ENCODE peak calls at places on chromosomes 3 and 15, in six cellular contexts. K is foreskin fibroblast, P is breast epithelium, Q is neural progenitor cell, J is dorsolateral prefrontal cortex, S is PC-9. E is an unnamed sample.
A peak's percentile ranks its signal among the peaks of the same experiment; 100 is the strongest.

GRCh38 chr3:186057594-186057993 is 51.3 kb downstream of the ETV5 start:
- DNase-seq in K (peak; percentile 80), P (no peak), Q (no peak), J (no peak), S (no peak), E (no peak)

GRCh38 chr3:59498995-59499394 is 449.2 kb upstream of the CFAP20DC start:
- DNase-seq in K (no peak), P (no peak), Q (no peak), J (no peak), S (no peak), E (no peak)

GRCh38 chr3:126293370-126294082 is 63.7 kb downstream of the KLF15 start:
- DNase-seq in K (peak; percentile 15), P (peak; percentile 13), Q (no peak), J (no peak), S (no peak), E (no peak)

GRCh38 chr3:152334761-152335160 is 66.0 kb downstream of the MBNL1 start:
- DNase-seq in K (no peak), P (no peak), Q (no peak), J (no peak), S (no peak), E (no peak)

GRCh38 chr15:58537033-58537432 is 105.2 kb downstream of the LIPC start:
- DNase-seq in K (no peak), P (no peak), Q (no peak), J (no peak), S (no peak), E (no peak)

GRCh38 chr15:71411538-71412482 is 296.5 kb downstream of the THSD4 start:
- DNase-seq in K (peak; percentile 74), P (no peak), Q (no peak), J (no peak), S (no peak), E (peak; percentile 7)

GRCh38 chr3:185699927-185700326 is 113.8 kb downstream of the SENP2 start:
- DNase-seq in K (no peak), P (no peak), Q (no peak), J (no peak), S (no peak), E (no peak)

GRCh38 chr15:44719293-44719999 is 8.1 kb downstream of the B2M start:
- DNase-seq in K (peak; percentile 60), P (no peak), Q (no peak), J (no peak), S (no peak), E (no peak)

GRCh38 chr15:69056365-69056764 is 41.9 kb downstream of the NOX5 start:
- DNase-seq in K (peak; percentile 26), P (no peak), Q (no peak), J (no peak), S (peak; percentile 61), E (no peak)

GRCh38 chr3:172607305-172608121 is 84.3 kb upstream of the TNFSF10 start:
- DNase-seq in K (peak; percentile 82), P (no peak), Q (peak; percentile 52), J (no peak), S (peak; percentile 53), E (no peak)

GRCh38 chr15:91855684-91856553 is 2.4 kb downstream of the SLCO3A1 start:
- DNase-seq in K (no peak), P (peak; percentile 19), Q (peak; percentile 68), J (no peak), S (peak; percentile 79), E (no peak)

GRCh38 chr15:80730931-80731330 is 35.8 kb downstream of the ABHD17C start:
- DNase-seq in K (peak; percentile 27), P (no peak), Q (no peak), J (no peak), S (no peak), E (no peak)

GRCh38 chr15:39242345-39242744 is 338.5 kb upstream of the THBS1 start:
- DNase-seq in K (peak; percentile 66), P (peak; percentile 67), Q (no peak), J (no peak), S (peak; percentile 42), E (peak; percentile 12)

GRCh38 chr15:67803996-67804843 is 21.1 kb upstream of the SKOR1 start:
- DNase-seq in K (no peak), P (no peak), Q (peak; percentile 43), J (no peak), S (no peak), E (no peak)

GRCh38 chr15:58475573-58476524 is 44.1 kb downstream of the LIPC start:
- DNase-seq in K (peak; percentile 71), P (no peak), Q (peak; percentile 86), J (no peak), S (peak; percentile 52), E (peak; percentile 18)

GRCh38 chr15:87739866-87740265 is 516.7 kb downstream of the NTRK3 start:
- DNase-seq in K (no peak), P (no peak), Q (no peak), J (no peak), S (no peak), E (no peak)

GRCh38 chr3:64815195-64815627 is 127.4 kb upstream of the ADAMTS9 start:
- DNase-seq in K (peak; percentile 19), P (no peak), Q (no peak), J (no peak), S (no peak), E (no peak)

GRCh38 chr15:67680645-67681044 is 138.1 kb downstream of the MAP2K5 start:
- DNase-seq in K (peak; percentile 25), P (no peak), Q (no peak), J (no peak), S (no peak), E (no peak)

GRCh38 chr3:175716451-175716850 is 857.3 kb downstream of the NAALADL2 start:
- DNase-seq in K (peak; percentile 40), P (no peak), Q (no peak), J (no peak), S (no peak), E (no peak)

GRCh38 chr3:148333091-148333490 is 364.6 kb upstream of the AGTR1 start:
- DNase-seq in K (no peak), P (no peak), Q (no peak), J (no peak), S (peak; percentile 35), E (no peak)

GRCh38 chr3:25229584-25229983 is 198.5 kb upstream of the RARB start:
- DNase-seq in K (no peak), P (no peak), Q (peak; percentile 19), J (no peak), S (no peak), E (no peak)

GRCh38 chr15:65303687-65304392 is 637 bp upstream of the RNU5B-1 start:
- DNase-seq in K (peak; percentile 77), P (peak; percentile 59), Q (peak; percentile 81), J (no peak), S (peak; percentile 63), E (no peak)

GRCh38 chr3:157405457-157405856 is 31.2 kb upstream of the PTX3 start:
- DNase-seq in K (peak; percentile 68), P (no peak), Q (no peak), J (no peak), S (no peak), E (no peak)

DNA sequence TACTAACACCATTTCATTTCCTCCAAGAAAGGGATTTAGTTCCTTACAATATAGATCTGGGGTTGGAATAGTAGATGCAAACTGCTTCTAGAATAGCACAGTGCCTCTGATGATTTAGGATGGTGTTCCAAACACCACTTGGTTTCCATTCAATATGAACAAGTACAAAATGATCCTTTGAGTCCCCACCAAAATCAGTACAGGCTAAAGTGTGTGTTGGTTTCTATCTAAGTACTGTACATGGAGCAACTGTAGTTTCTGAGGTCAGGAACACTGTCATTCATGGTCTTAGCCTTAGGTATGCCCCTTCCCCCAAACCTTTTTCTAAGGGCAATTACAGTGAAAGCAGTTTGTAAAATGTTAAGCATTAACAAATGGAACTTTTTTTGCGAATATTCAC is 162.3 kb downstream of the TNIK start:
- DNase-seq in K (no peak), P (no peak), Q (no peak), J (no peak), S (no peak), E (no peak)
- H3K4me3 ChIP-seq in K (no peak overlapping the region), P (no peak overlapping the region), Q (no peak overlapping the region), J (no peak overlapping the region), S (no peak overlapping the region), E (no peak overlapping the region)

DNA sequence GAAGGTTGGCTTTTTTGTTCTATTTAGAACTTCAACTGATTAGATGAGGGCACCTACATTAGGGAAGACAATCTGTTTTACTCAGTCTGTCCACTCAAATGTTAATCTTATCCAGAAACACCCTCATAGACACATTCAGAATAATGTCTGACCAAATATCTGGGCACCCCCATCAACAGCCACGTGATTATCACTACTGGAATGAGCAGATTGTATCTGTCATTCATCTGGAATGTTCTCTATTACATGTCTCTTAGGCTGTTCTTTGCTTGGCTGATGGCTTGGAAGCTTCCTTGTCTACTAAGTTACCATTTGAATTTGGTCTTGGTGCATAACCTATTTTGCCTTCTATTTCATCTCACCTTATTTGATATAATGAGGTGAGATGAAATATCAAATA is 15.7 kb upstream of the LRRC58 start:
- DNase-seq in K (peak; percentile 71), P (no peak), Q (no peak), J (no peak), S (no peak), E (no peak)
- H3K4me3 ChIP-seq in K (no peak overlapping the region), P (no peak overlapping the region), Q (no peak overlapping the region), J (no peak overlapping the region), S (no peak overlapping the region), E (no peak overlapping the region)

GRCh38 chr3:194395767-194396527 is 3.1 kb downstream of the GP5 start:
- DNase-seq in K (peak; percentile 27), P (no peak), Q (peak; percentile 56), J (no peak), S (no peak), E (no peak)
- H3K4me3 ChIP-seq in K (no peak overlapping the region), P (peak overlapping the region; percentile 29), Q (peak overlapping the region; percentile 26), J (no peak overlapping the region), S (no peak overlapping the region), E (no peak overlapping the region)

DNA sequence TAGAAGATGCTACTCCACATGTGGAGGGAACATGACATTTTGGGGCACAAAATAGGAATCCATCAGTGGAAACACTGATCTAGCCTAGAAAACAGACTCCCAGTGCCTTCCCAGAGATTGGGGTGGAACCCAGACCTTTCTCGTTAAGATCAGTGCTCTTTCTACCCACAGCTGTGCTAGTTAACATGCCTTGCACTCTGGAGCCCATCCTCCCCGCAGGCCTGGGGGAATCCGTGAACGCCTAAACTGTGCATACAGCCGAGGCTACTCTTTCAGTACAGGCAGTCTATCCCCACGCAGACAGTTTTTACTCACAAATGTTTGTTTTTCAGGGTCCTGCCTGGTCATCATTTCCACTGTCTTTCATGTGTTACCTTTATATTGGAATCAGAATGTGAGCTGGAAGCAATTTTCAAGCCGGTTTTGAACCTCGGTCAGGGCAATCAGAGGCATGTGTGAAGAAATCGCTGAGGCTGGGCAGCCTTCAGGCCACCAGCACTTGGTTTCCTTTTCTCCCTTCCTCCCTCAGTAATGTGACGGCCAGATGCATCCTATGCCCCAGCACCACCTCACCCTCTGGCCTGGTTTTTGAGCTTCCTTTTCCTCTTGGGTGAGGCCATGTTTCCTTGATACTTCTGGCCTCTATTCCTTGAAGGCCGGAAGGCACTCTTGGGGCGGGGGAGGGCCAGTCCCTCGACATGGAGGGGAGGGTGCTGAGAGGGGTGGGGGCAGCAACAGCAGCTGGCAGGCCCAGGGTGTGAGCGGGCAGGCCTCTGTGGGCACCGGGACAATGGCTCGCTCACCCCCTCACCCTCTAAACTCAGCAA is 123.6 kb upstream of the GALNT15 start:
- DNase-seq in K (peak; percentile 70), P (no peak), Q (no peak), J (no peak), S (no peak), E (no peak)
- H3K4me3 ChIP-seq in K (no peak overlapping the region), P (peak overlapping the region; percentile 8), Q (no peak overlapping the region), J (no peak overlapping the region), S (no peak overlapping the region), E (no peak overlapping the region)

GRCh38 chr15:70234256-70234965 is 136.7 kb upstream of the TLE3 start:
- DNase-seq in K (peak; percentile 86), P (no peak), Q (no peak), J (no peak), S (no peak), E (no peak)
- H3K4me3 ChIP-seq in K (no peak overlapping the region), P (no peak overlapping the region), Q (no peak overlapping the region), J (no peak overlapping the region), S (no peak overlapping the region), E (no peak overlapping the region)

E was measured in tibial nerve.